ENCODE peak calls at places on chromosomes 5 and 9, in nine cellular contexts. One of them, this sample, is unnamed.

GRCh38 chr9:126169736-126170135 is 156.9 kb upstream of the MVB12B start:
- DNase-seq in stimulated activated CD4-positive, alpha-beta T cell treated with anti-CD3 and anti-CD28 coated beads, Interleukin-4, amount 100 ng/mL, for 24 hours: no peak
- DNase-seq in activated T-helper 1 cell treated with anti-CD3 and anti-CD28 coated beads, Interleukin-12 subunit alpha, Interleukin-12 subunit beta, Interleukin-2, Interleukin-4 antibody, amounts not matched to agents 30 ng/mL and 10 ng/mL and 1 ng/mL, durations not matched to agents 14 hours and 24 hours and 36 hours: no peak
- DNase-seq in epithelial cell of esophagus: no peak
- DNase-seq in PC-3: no peak
- DNase-seq in lung: peak
- DNase-seq in Calu3: no peak
- DNase-seq in HuH-7: no peak
- DNase-seq in activated T-cell treated with anti-CD3 and anti-CD28 coated beads for 4 hours: no peak
- DNase-seq in this sample: no peak

GRCh38 chr9:130660683-130661460 is 3.5 kb upstream of the PRDM12 start:
- DNase-seq in stimulated activated CD4-positive, alpha-beta T cell treated with anti-CD3 and anti-CD28 coated beads, Interleukin-4, amount 100 ng/mL, for 24 hours: no peak
- DNase-seq in activated T-helper 1 cell treated with anti-CD3 and anti-CD28 coated beads, Interleukin-12 subunit alpha, Interleukin-12 subunit beta, Interleukin-2, Interleukin-4 antibody, amounts not matched to agents 30 ng/mL and 10 ng/mL and 1 ng/mL, durations not matched to agents 14 hours and 24 hours and 36 hours: no peak
- DNase-seq in epithelial cell of esophagus: no peak
- DNase-seq in PC-3: no peak
- DNase-seq in lung: no peak
- DNase-seq in Calu3: no peak
- DNase-seq in HuH-7: peak
- DNase-seq in activated T-cell treated with anti-CD3 and anti-CD28 coated beads for 4 hours: no peak
- DNase-seq in this sample: no peak

GRCh38 chr5:140546851-140547507 is 483 bp upstream of the EIF4EBP3 start:
- DNase-seq in stimulated activated CD4-positive, alpha-beta T cell treated with anti-CD3 and anti-CD28 coated beads, Interleukin-4, amount 100 ng/mL, for 24 hours: no peak
- DNase-seq in activated T-helper 1 cell treated with anti-CD3 and anti-CD28 coated beads, Interleukin-12 subunit alpha, Interleukin-12 subunit beta, Interleukin-2, Interleukin-4 antibody, amounts not matched to agents 30 ng/mL and 10 ng/mL and 1 ng/mL, durations not matched to agents 14 hours and 24 hours and 36 hours: no peak
- DNase-seq in epithelial cell of esophagus: no peak
- DNase-seq in PC-3: peak
- DNase-seq in lung: no peak
- DNase-seq in Calu3: no peak
- DNase-seq in HuH-7: no peak
- DNase-seq in activated T-cell treated with anti-CD3 and anti-CD28 coated beads for 4 hours: no peak
- DNase-seq in this sample: no peak

GRCh38 chr5:84816746-84817547 is 432.3 kb upstream of the EDIL3 start:
- DNase-seq in stimulated activated CD4-positive, alpha-beta T cell treated with anti-CD3 and anti-CD28 coated beads, Interleukin-4, amount 100 ng/mL, for 24 hours: no peak
- DNase-seq in activated T-helper 1 cell treated with anti-CD3 and anti-CD28 coated beads, Interleukin-12 subunit alpha, Interleukin-12 subunit beta, Interleukin-2, Interleukin-4 antibody, amounts not matched to agents 30 ng/mL and 10 ng/mL and 1 ng/mL, durations not matched to agents 14 hours and 24 hours and 36 hours: no peak
- DNase-seq in epithelial cell of esophagus: peak
- DNase-seq in PC-3: no peak
- DNase-seq in lung: no peak
- DNase-seq in Calu3: no peak
- DNase-seq in HuH-7: no peak
- DNase-seq in activated T-cell treated with anti-CD3 and anti-CD28 coated beads for 4 hours: no peak
- DNase-seq in this sample: no peak

GRCh38 chr9:129098328-129098727 is 12.3 kb downstream of the CRAT start:
- DNase-seq in stimulated activated CD4-positive, alpha-beta T cell treated with anti-CD3 and anti-CD28 coated beads, Interleukin-4, amount 100 ng/mL, for 24 hours: no peak
- DNase-seq in activated T-helper 1 cell treated with anti-CD3 and anti-CD28 coated beads, Interleukin-12 subunit alpha, Interleukin-12 subunit beta, Interleukin-2, Interleukin-4 antibody, amounts not matched to agents 30 ng/mL and 10 ng/mL and 1 ng/mL, durations not matched to agents 14 hours and 24 hours and 36 hours: no peak
- DNase-seq in epithelial cell of esophagus: no peak
- DNase-seq in PC-3: no peak
- DNase-seq in lung: no peak
- DNase-seq in Calu3: no peak
- DNase-seq in HuH-7: no peak
- DNase-seq in activated T-cell treated with anti-CD3 and anti-CD28 coated beads for 4 hours: no peak
- DNase-seq in this sample: no peak

GRCh38 chr9:125854553-125855275 is 107.5 kb downstream of the PBX3 start:
- DNase-seq in stimulated activated CD4-positive, alpha-beta T cell treated with anti-CD3 and anti-CD28 coated beads, Interleukin-4, amount 100 ng/mL, for 24 hours: no peak
- DNase-seq in activated T-helper 1 cell treated with anti-CD3 and anti-CD28 coated beads, Interleukin-12 subunit alpha, Interleukin-12 subunit beta, Interleukin-2, Interleukin-4 antibody, amounts not matched to agents 30 ng/mL and 10 ng/mL and 1 ng/mL, durations not matched to agents 14 hours and 24 hours and 36 hours: no peak
- DNase-seq in epithelial cell of esophagus: no peak
- DNase-seq in PC-3: peak
- DNase-seq in lung: no peak
- DNase-seq in Calu3: no peak
- DNase-seq in HuH-7: no peak
- DNase-seq in activated T-cell treated with anti-CD3 and anti-CD28 coated beads for 4 hours: no peak
- DNase-seq in this sample: no peak

GRCh38 chr5:151017897-151018296 is 2.5 kb upstream of the GPX3 start:
- DNase-seq in stimulated activated CD4-positive, alpha-beta T cell treated with anti-CD3 and anti-CD28 coated beads, Interleukin-4, amount 100 ng/mL, for 24 hours: no peak
- DNase-seq in activated T-helper 1 cell treated with anti-CD3 and anti-CD28 coated beads, Interleukin-12 subunit alpha, Interleukin-12 subunit beta, Interleukin-2, Interleukin-4 antibody, amounts not matched to agents 30 ng/mL and 10 ng/mL and 1 ng/mL, durations not matched to agents 14 hours and 24 hours and 36 hours: no peak
- DNase-seq in epithelial cell of esophagus: no peak
- DNase-seq in PC-3: no peak
- DNase-seq in lung: no peak
- DNase-seq in Calu3: no peak
- DNase-seq in HuH-7: no peak
- DNase-seq in activated T-cell treated with anti-CD3 and anti-CD28 coated beads for 4 hours: no peak
- DNase-seq in this sample: no peak

GRCh38 chr5:172868436-172868923 is 34.4 kb downstream of the ERGIC1 start:
- DNase-seq in stimulated activated CD4-positive, alpha-beta T cell treated with anti-CD3 and anti-CD28 coated beads, Interleukin-4, amount 100 ng/mL, for 24 hours: no peak
- DNase-seq in activated T-helper 1 cell treated with anti-CD3 and anti-CD28 coated beads, Interleukin-12 subunit alpha, Interleukin-12 subunit beta, Interleukin-2, Interleukin-4 antibody, amounts not matched to agents 30 ng/mL and 10 ng/mL and 1 ng/mL, durations not matched to agents 14 hours and 24 hours and 36 hours: no peak
- DNase-seq in epithelial cell of esophagus: peak
- DNase-seq in PC-3: peak
- DNase-seq in lung: no peak
- DNase-seq in Calu3: no peak
- DNase-seq in HuH-7: no peak
- DNase-seq in activated T-cell treated with anti-CD3 and anti-CD28 coated beads for 4 hours: no peak
- DNase-seq in this sample: no peak

GRCh38 chr5:73488806-73489205 is 9.4 kb upstream of the BTF3 start:
- DNase-seq in stimulated activated CD4-positive, alpha-beta T cell treated with anti-CD3 and anti-CD28 coated beads, Interleukin-4, amount 100 ng/mL, for 24 hours: no peak
- DNase-seq in activated T-helper 1 cell treated with anti-CD3 and anti-CD28 coated beads, Interleukin-12 subunit alpha, Interleukin-12 subunit beta, Interleukin-2, Interleukin-4 antibody, amounts not matched to agents 30 ng/mL and 10 ng/mL and 1 ng/mL, durations not matched to agents 14 hours and 24 hours and 36 hours: no peak
- DNase-seq in epithelial cell of esophagus: no peak
- DNase-seq in PC-3: no peak
- DNase-seq in lung: no peak
- DNase-seq in Calu3: no peak
- DNase-seq in HuH-7: no peak
- DNase-seq in activated T-cell treated with anti-CD3 and anti-CD28 coated beads for 4 hours: no peak
- DNase-seq in this sample: no peak

GRCh38 chr9:134056483-134057310 is 11.1 kb downstream of the BRD3 start:
- DNase-seq in stimulated activated CD4-positive, alpha-beta T cell treated with anti-CD3 and anti-CD28 coated beads, Interleukin-4, amount 100 ng/mL, for 24 hours: no peak
- DNase-seq in activated T-helper 1 cell treated with anti-CD3 and anti-CD28 coated beads, Interleukin-12 subunit alpha, Interleukin-12 subunit beta, Interleukin-2, Interleukin-4 antibody, amounts not matched to agents 30 ng/mL and 10 ng/mL and 1 ng/mL, durations not matched to agents 14 hours and 24 hours and 36 hours: no peak
- DNase-seq in epithelial cell of esophagus: no peak
- DNase-seq in PC-3: no peak
- DNase-seq in lung: no peak
- DNase-seq in Calu3: no peak
- DNase-seq in HuH-7: no peak
- DNase-seq in activated T-cell treated with anti-CD3 and anti-CD28 coated beads for 4 hours: no peak
- DNase-seq in this sample: no peak